ENCODE peak calls at places on chromosomes 13 and 19, in four cellular contexts. T, G, F and D are unnamed samples.

GRCh38 chr13:37037231-37037630 is 22.3 kb downstream of the SUPT20H start:
- DNase-seq in T (no peak), G (no peak), F (no peak), D (no peak)

GRCh38 chr13:75101348-75101747 is 380.6 kb downstream of the TBC1D4 start:
- DNase-seq in T (no peak), G (no peak), F (no peak), D (no peak)

GRCh38 chr13:71828117-71828516 is 38.9 kb downstream of the DACH1 start:
- DNase-seq in T (no peak), G (no peak), F (no peak), D (no peak)

GRCh38 chr13:113417836-113418721 is 35.2 kb downstream of the ADPRHL1 start:
- DNase-seq in T (no peak), G (no peak), F (no peak), D (no peak)

GRCh38 chr13:106183410-106184128 is 351.9 kb downstream of the EFNB2 start:
- DNase-seq in T (no peak), G (no peak), F (no peak), D (no peak)

GRCh38 chr19:20307127-20307526 is 140.1 kb downstream of the ZNF486 start:
- DNase-seq in T (no peak), G (no peak), F (no peak), D (no peak)

GRCh38 chr13:42110410-42111155 is 62.1 kb downstream of the DGKH start:
- DNase-seq in T (peak), G (peak), F (peak), D (peak)

GRCh38 chr13:114261328-114261965 is 20.0 kb upstream of the UPF3A start:
- DNase-seq in T (peak), G (no peak), F (no peak), D (no peak)

GRCh38 chr19:3608750-3609322 is 2.2 kb upstream of the TBXA2R start:
- DNase-seq in T (no peak), G (no peak), F (no peak), D (no peak)

GRCh38 chr13:26186995-26187394 is 35.1 kb downstream of the RNF6 start:
- DNase-seq in T (no peak), G (no peak), F (no peak), D (no peak)

GRCh38 chr13:35926859-35927530 is 204.2 kb downstream of the DCLK1 start:
- DNase-seq in T (peak), G (no peak), F (no peak), D (no peak)

GRCh38 chr19:7159105-7159933 is 89.8 kb downstream of the ZNF557 start:
- DNase-seq in T (peak), G (no peak), F (no peak), D (no peak)

GRCh38 chr19:18865973-18866799 is 29.8 kb downstream of the CERS1 start:
- DNase-seq in T (peak), G (peak), F (no peak), D (no peak)

DNA sequence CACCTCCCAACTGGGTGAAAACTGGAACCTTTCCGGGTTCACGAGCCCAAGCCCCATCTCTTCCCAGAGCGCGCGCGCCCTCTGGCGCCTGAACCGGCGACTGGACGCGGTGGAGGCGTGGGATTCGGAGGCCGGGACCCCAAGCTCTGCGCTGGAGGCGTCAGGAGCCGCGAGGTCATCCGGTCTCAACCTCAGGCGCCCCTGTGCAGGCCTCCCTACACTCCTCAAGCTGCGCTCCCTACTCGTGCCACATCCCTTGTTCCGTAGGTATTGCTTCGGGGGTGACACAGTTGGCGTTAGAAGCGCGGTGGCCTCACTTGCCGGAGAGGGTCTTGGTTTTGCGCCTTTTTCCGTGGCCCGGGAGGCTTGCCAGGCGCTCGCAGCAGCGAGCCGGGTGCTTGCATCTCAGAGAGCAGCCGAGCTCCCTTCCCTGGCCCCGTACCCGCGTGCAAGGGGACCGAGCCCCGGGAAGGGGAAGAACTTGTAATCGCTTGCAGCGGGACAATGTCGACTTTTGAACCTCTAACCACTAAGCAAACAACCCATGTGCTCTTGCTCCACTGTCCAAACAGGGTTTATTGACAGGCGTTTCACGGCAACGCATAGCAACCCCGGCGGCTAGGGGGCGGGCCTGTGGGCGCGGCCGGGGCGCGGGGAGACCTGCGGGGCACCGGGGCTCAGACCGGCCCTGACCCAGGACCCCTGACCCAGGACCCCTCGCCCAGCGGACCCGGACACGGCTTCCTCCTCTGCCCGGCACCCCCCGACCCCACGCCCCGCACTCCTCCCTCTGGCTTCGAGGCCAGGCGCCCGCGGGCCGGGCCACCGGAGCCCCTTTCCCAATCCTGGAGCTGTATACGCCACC is 8.5 kb downstream of the CDX2 start:
- DNase-seq in T (no peak), G (peak), F (no peak), D (no peak)
- TF ChIP-seq CTCF in T (peak), G (peak), F (peak), D (peak)

GRCh38 chr13:52001120-52001731 is 10.0 kb downstream of the ATP7B start:
- DNase-seq in T (peak), G (peak), F (no peak), D (peak)

GRCh38 chr13:51997641-51998330 is 13.5 kb downstream of the ATP7B start:
- DNase-seq in T (no peak), G (peak), F (no peak), D (no peak)

GRCh38 chr13:51999525-51999924 is 11.7 kb downstream of the ATP7B start:
- DNase-seq in T (peak), G (no peak), F (no peak), D (peak)

GRCh38 chr13:51996660-51997059 is 14.6 kb downstream of the ATP7B start:
- DNase-seq in T (no peak), G (no peak), F (no peak), D (no peak)

DNA sequence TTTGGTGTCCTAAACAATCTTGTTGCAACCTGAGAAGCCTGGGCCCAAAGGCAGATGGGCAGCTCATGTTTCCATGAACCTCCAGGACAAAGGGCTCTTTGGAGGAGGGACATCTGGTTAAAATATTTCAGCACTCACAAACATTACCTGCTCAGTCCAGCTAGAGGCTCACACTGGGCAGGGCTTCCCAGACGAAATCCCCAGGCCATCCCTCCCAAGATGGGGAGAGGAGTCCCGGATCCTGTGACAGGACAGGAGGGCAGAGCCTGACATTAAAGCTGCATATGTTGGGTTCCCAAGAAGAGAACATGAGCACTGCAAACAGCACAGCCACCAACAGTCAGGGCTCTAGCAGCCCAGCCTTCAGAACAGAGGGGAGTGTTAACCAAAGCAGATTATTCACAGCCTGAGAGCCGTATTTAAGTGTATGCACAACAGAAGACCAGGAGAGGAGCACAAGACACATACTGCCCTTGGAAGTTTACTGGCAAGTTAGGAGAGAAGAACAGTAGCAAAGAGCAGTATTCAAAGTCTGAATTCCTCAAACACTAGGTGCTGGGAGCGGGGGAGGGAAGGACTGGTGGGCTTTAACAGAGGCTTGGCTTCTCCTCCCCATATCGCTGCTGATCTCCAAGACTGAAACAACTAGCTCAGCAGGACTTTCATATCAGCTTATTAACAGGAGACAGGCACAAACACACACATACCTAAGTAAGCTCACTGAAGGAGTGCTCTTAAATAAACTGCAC is 12.4 kb downstream of the ATP7B start:
- DNase-seq in T (no peak), G (no peak), F (no peak), D (no peak)
- H3K4me3 ChIP-seq in T (no peak), G (no peak), F (no peak), D (no peak)

GRCh38 chr19:38545596-38545995 is 72.2 kb downstream of the MAP4K1 start:
- DNase-seq in T (no peak), G (no peak), F (no peak), D (no peak)

GRCh38 chr19:38543286-38543806 is 74.4 kb downstream of the MAP4K1 start:
- DNase-seq in T (no peak), G (no peak), F (no peak), D (no peak)

GRCh38 chr19:38543807-38544568 is 73.8 kb downstream of the MAP4K1 start:
- DNase-seq in T (peak), G (no peak), F (peak), D (peak)

GRCh38 chr19:38542040-38542439 is 75.7 kb downstream of the MAP4K1 start:
- DNase-seq in T (no peak), G (no peak), F (no peak), D (no peak)

GRCh38 chr19:38544569-38545315 is 73.0 kb downstream of the MAP4K1 start:
- DNase-seq in T (peak), G (peak), F (no peak), D (peak)
- TF ChIP-seq CTCF in T (no peak), G (peak), F (peak), D (no peak)

DNA sequence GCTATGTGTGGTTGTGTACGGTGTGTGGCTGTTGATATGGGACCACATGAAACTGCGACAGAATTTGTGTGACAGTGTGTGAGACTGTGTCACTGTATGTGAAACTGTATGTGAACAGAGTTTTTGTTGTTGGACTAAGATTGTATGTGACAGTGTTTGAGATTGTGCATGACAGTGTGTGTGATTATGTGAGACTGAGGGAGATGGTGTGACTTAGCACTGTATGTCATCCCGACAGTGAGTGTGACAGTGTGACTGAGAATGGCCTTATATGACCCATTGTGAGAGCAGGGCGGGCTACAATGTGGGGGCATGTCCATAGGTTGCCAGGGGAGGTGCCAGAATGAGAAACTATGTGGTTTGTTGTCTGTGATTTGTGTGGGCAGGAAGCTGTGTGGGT is 930 bp downstream of the ZNF583 start:
- DNase-seq in T (peak), G (no peak), F (no peak), D (no peak)
- H3K4me3 ChIP-seq in T (peak), G (peak), F (peak), D (peak)

GRCh38 chr13:66543780-66544179 is 686.4 kb downstream of the PCDH9 start:
- DNase-seq in T (no peak), G (no peak), F (no peak), D (no peak)
- TF ChIP-seq CTCF in T (no peak), G (peak), F (no peak), D (no peak)

DNA sequence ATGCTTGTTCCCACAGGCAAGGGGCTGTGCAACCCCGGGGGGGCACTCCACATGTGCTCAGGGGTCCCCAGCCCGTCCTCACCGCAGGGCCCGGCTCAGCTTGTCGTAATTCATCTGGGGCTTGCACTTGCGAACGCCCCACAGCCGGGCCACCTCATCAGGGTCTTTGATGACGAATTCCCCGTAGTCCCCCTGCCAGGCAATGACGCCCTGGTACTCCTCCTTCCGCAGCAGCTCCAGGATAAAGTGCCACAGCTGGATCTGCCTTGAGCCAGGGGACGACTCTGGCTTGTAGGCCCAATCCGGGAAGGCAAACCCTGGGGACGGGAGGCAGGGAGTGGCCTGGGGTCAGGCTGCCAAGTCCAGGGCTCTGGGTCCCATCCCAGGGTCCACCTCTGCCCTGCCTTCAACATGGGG is 4.7 kb downstream of the ERF start:
- DNase-seq in T (no peak), G (no peak), F (no peak), D (no peak)
- H3K4me3 ChIP-seq in T (peak), G (no peak), F (no peak), D (peak)

GRCh38 chr19:13022859-13023636 is 27.8 kb downstream of the NFIX start:
- DNase-seq in T (peak), G (peak), F (peak), D (peak)
- TF ChIP-seq CTCF in T (no peak), G (no peak), F (no peak), D (no peak)

DNA sequence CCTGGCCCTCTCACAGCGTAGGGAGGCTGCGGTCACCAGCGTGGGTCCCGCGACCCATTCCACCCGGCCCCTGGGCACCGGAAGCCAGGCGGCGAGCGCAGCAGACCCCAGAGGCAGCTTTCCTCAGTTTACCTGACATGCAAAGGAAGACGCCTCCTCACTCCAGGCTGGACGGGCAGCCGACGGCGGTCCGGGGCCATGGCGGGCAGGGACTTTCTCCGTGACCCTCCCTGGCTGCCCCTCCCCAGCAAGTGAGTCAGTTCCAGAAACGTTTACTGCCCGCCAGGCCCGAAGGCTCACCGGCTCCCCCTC is 5.5 kb downstream of the SBNO2 start:
- DNase-seq in T (no peak), G (no peak), F (no peak), D (no peak)
- H3K4me3 ChIP-seq in T (peak), G (no peak), F (no peak), D (peak)

GRCh38 chr13:102724923-102725322 is 30.1 kb upstream of the METTL21C start:
- DNase-seq in T (peak), G (no peak), F (no peak), D (peak)

GRCh38 chr13:102729560-102730275 is 34.9 kb upstream of the METTL21C start:
- DNase-seq in T (peak), G (no peak), F (no peak), D (peak)

GRCh38 chr13:102721800-102722231 is 27.0 kb upstream of the METTL21C start:
- DNase-seq in T (peak), G (no peak), F (peak), D (no peak)

DNA sequence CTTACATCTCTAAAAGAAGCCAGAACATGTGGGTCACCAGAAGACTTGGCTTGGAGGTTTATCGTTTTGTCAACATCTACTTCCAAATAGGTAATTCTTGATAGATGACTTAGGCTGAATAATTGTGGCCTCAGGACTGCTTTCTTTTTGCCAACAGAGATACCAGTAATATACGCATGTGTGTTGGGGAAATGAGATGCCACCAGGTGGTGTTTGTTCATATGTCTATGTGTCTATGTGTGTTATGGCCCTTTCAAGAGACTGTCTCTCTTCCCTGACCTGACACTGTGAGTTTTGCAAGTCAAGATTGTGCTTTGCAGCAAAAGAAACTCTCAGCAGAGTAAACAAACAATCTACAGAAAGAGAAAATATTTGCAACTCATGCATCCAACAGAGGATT is 31.6 kb upstream of the METTL21C start:
- DNase-seq in T (no peak), G (no peak), F (no peak), D (no peak)
- TF ChIP-seq CTCF in T (no peak), G (no peak), F (no peak), D (no peak)